ENCODE peak calls at places on chromosomes 4 and X, in four cellular contexts. Q is PC-9, X is GM23248, R is neural progenitor cell. J is an unnamed sample. For H3K79me2, the result is how much of the 10 kb centered on the place peaks cover.

GRCh38 chrX:152575331-152575730 is 62.4 kb upstream of the GABRQ start:
- DNase-seq in X (no peak), R (no peak), Q (no peak), J (peak)

GRCh38 chr4:117417856-117418255 is 332.5 kb upstream of the TRAM1L1 start:
- DNase-seq in X (no peak), Q (no peak), R (no peak), J (no peak)

GRCh38 chr4:147732516-147733193 is 767 bp downstream of the ARHGAP10 start:
- DNase-seq in X (peak), Q (peak), R (peak), J (no peak)

GRCh38 chr4:135354876-135355275 is 1153.3 kb upstream of the PABPC4L start:
- DNase-seq in Q (no peak), R (no peak), X (no peak), J (no peak)

GRCh38 chr4:102564399-102564921 is 63.3 kb downstream of the NFKB1 start:
- DNase-seq in Q (no peak), X (peak), R (no peak), J (no peak)

GRCh38 chr4:6957148-6957520 is 47.5 kb downstream of the TBC1D14 start:
- DNase-seq in X (no peak), Q (no peak), R (no peak), J (no peak)

GRCh38 chr4:7845493-7846124 is 94.1 kb downstream of the AFAP1 start:
- DNase-seq in Q (no peak), X (no peak), R (peak), J (no peak)

GRCh38 chr4:60657802-60658201 is 542.3 kb upstream of the ADGRL3 start:
- DNase-seq in X (no peak), Q (no peak), R (no peak), J (no peak)

GRCh38 chrX:120315776-120316175 is 4.5 kb upstream of the TMEM255A start:
- DNase-seq in Q (peak), X (no peak), R (no peak), J (peak)

GRCh38 chr4:169618286-169618685 is 2.1 kb upstream of the CLCN3 start:
- DNase-seq in Q (no peak), X (peak), R (no peak), J (no peak)

GRCh38 chr4:102036016-102036415 is 245.5 kb downstream of the BANK1 start:
- DNase-seq in Q (no peak), R (no peak), X (no peak), J (no peak)

GRCh38 chr4:13483142-13484044 is 747 bp downstream of the RAB28 start:
- DNase-seq in X (peak), Q (peak), R (peak), J (no peak)

GRCh38 chrX:71251456-71251973 is 2.4 kb downstream of the ZMYM3 start:
- DNase-seq in X (no peak), R (no peak), Q (no peak), J (no peak)

GRCh38 chrX:136646602-136647239 is 1.2 kb upstream of the CD40LG start:
- DNase-seq in Q (no peak), R (no peak), X (no peak), J (no peak)

GRCh38 chr4:89158884-89159503 is 47.7 kb downstream of the TIGD2 start:
- DNase-seq in Q (peak), R (peak), X (peak), J (no peak)

GRCh38 chr4:106650701-106651100 is 282.1 kb upstream of the GIMD1 start:
- DNase-seq in X (no peak), Q (no peak), R (no peak), J (no peak)

GRCh38 chr4:179097741-179098140 is 1655.5 kb upstream of the AGA start:
- DNase-seq in X (peak), Q (no peak), R (peak), J (no peak)

GRCh38 chrX:38886112-38886511 is 84.9 kb downstream of the MID1IP1 start:
- DNase-seq in R (no peak), X (no peak), Q (no peak), J (no peak)

GRCh38 chr4:4341861-4342650 is 44.8 kb upstream of the NSG1 start:
- DNase-seq in X (no peak), R (no peak), Q (no peak), J (no peak)

GRCh38 chr4:153788064-153788418 is 842 bp downstream of the SFRP2 start:
- DNase-seq in X (no peak), Q (no peak), R (peak), J (no peak)

GRCh38 chr4:101711590-101712255 is 78.8 kb upstream of the BANK1 start:
- DNase-seq in R (no peak), Q (no peak), X (peak), J (no peak)

GRCh38 chr4:188372051-188372450 is 232.8 kb downstream of the TRIML1 start:
- DNase-seq in Q (peak), X (peak), R (no peak), J (no peak)

GRCh38 chr4:184732126-184732525 is 1.8 kb downstream of the CENPU start:
- DNase-seq in R (no peak), Q (peak), X (peak), J (no peak)

GRCh38 chr4:7806080-7806630 is 133.5 kb downstream of the AFAP1 start:
- DNase-seq in X (no peak), R (peak), Q (no peak), J (no peak)

GRCh38 chrX:84205276-84205675 is 17.3 kb upstream of the RPS6KA6 start:
- DNase-seq in R (no peak), X (no peak), Q (no peak), J (no peak)

GRCh38 chr4:105453550-105454201 is 20.2 kb downstream of the PPA2 start:
- DNase-seq in R (no peak), X (peak), Q (no peak), J (no peak)

GRCh38 chr4:112172180-112172579 is 26.9 kb downstream of the FAM241A start:
- DNase-seq in R (no peak), X (no peak), Q (no peak), J (no peak)
- H3K4me2 ChIP-seq in R (no peak), X (no peak), Q (no peak), J (no peak)

DNA sequence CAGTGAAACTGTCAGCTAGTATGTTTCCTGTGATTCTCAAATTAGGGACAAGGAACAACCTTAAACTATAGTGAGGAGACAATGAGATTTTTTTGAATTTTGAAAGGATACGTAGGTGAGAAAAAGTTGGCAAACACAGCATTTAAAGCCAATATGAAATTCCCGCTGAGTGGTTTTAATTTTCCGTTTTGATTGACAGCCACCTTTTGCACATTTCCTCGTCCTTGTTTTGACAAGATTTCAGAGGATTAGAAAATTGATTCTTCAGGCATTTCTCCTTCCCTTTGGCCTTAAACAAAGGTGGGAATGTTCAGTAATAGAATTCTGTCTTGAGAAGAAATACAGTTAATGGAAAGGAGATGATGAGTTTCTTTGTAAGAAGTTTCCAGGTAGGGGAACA is 52.2 kb downstream of the RAPGEF2 start:
- DNase-seq in Q (no peak), R (no peak), X (no peak), J (no peak)
- H3K79me2 ChIP-seq in Q (half or more), R (half or more), X (half or more), J (under half)

GRCh38 chr4:31370866-31371465 is 650.8 kb downstream of the PCDH7 start:
- DNase-seq in X (peak), R (peak), Q (no peak), J (no peak)
- H3K4me2 ChIP-seq in X (no peak), R (no peak), Q (no peak), J (no peak)

DNA sequence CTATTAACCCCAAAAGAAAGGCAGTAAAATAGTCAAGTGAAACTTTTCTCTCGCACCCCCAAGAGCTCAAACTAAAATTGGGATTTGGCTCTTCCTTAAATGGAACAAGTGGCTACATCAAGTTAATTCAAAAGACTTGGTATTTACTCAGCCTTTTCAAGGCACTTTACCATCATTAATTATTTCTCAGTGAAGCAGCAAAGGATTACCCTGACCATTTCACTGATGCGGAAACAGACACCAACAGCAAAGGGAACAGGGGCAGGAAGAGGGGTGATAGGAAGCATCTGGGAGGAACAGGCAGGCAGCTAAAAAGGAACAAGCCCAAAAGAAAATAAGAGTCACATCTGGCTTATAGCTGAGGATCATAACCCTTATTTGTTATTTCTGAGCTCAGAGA is 2.7 kb downstream of the SCML2 start:
- DNase-seq in Q (no peak), X (no peak), R (peak), J (no peak)
- H3K79me2 ChIP-seq in Q (under half), X (under half), R (half or more), J (under half)

GRCh38 chrX:115054876-115055275 is 37.5 kb upstream of the IL13RA2 start:
- DNase-seq in R (no peak), X (no peak), Q (no peak), J (no peak)

GRCh38 chrX:115053223-115053622 is 35.8 kb upstream of the IL13RA2 start:
- DNase-seq in Q (no peak), R (no peak), X (no peak), J (no peak)

DNA sequence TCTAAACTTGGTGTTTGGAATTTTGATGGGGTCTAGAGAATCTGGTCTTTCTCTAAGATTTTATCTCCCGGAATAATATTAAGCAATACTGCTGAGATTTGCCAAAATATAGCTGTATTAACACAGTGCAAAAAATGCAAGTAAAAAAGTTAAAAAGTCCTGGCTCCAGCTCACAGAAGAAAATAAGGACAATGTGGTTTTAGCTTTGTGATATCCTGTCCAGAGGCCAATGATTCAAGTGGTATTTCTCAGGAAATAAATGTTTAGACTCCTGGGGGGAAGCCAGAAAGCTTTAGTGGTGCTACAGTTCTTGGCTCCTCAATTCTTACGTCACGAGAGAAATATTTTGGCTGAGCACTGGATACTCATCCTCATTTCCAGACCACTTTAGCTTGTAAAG is 40.9 kb upstream of the IL13RA2 start:
- DNase-seq in Q (no peak), X (peak), R (no peak), J (no peak)
- H3K4me2 ChIP-seq in Q (no peak), X (peak), R (no peak), J (no peak)

GRCh38 chr4:107838138-107838618 is 13.4 kb downstream of the SGMS2 start:
- DNase-seq in X (peak), Q (no peak), R (no peak), J (no peak)
- H3K79me2 ChIP-seq in X (half or more), Q (under half), R (under half), J (under half)

DNA sequence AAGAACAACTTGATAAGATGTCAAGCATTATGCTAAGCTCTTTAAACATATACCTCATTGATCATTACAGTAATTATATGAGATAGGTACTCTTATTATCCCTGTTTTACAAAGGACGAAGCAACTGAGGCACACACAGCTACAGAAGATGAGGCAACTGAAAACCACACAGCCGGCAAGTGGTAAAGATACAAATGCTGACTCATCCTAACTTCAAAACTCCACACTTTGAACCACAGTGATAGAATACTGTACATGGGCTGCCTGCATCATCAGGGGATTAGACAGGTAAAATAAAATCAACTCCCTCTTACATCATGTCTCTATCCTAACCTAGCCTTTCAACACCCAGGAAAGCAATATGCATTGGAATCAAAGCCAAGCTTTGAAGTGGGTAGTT is 47.8 kb downstream of the LHFPL1 start:
- DNase-seq in Q (no peak), R (no peak), X (no peak), J (no peak)
- H3K4me2 ChIP-seq in Q (no peak), R (no peak), X (no peak), J (no peak)

GRCh38 chr4:70712150-70712549 is 9.6 kb upstream of the RUFY3 start:
- DNase-seq in R (no peak), X (peak), Q (no peak), J (no peak)
- H3K79me2 ChIP-seq in R (half or more), X (half or more), Q (under half), J (under half)

GRCh38 chrX:148035371-148035770 is 54.2 kb downstream of the FMR1NB start:
- DNase-seq in X (no peak), Q (no peak), R (no peak), J (no peak)
- H3K4me2 ChIP-seq in X (no peak), Q (no peak), R (no peak), J (no peak)

GRCh38 chrX:154370300-154370881 is 4.0 kb downstream of the FLNA start:
- DNase-seq in Q (no peak), R (peak), X (peak), J (no peak)

GRCh38 chrX:154372612-154373022 is 1.8 kb downstream of the FLNA start:
- DNase-seq in X (peak), R (no peak), Q (no peak), J (no peak)

GRCh38 chrX:154371771-154372300 is 2.6 kb downstream of the FLNA start:
- DNase-seq in X (no peak), R (peak), Q (no peak), J (no peak)

GRCh38 chrX:154369453-154370299 is 4.8 kb downstream of the FLNA start:
- DNase-seq in R (peak), Q (peak), X (peak), J (peak)

GRCh38 chrX:154370882-154371770 is 3.3 kb downstream of the FLNA start:
- DNase-seq in X (peak), R (peak), Q (peak), J (peak)
- H3K79me2 ChIP-seq in X (under half), R (half or more), Q (under half), J (under half)

J was measured in keratinocyte.